ENCODE peak calls at places on chromosome 14, in eight cellular contexts. One of them, this sample, is unnamed.

GRCh38 chr14:31239673-31240072 is 32.1 kb upstream of the HECTD1 start:
- DNase-seq in H9: no peak
- DNase-seq in IMR-90: no peak
- DNase-seq in transverse colon: no peak
- DNase-seq in H1: no peak
- DNase-seq in CD8-positive, alpha-beta T cell: no peak
- DNase-seq in mesothelial cell of epicardium: no peak
- DNase-seq in left lung: peak; percentile 86
- DNase-seq in this sample: no peak

GRCh38 chr14:41047763-41048162 is 558.9 kb upstream of the LRFN5 start:
- DNase-seq in H1: no peak
- DNase-seq in CD8-positive, alpha-beta T cell: no peak
- DNase-seq in IMR-90: no peak
- DNase-seq in transverse colon: no peak
- DNase-seq in left lung: no peak
- DNase-seq in H9: no peak
- DNase-seq in mesothelial cell of epicardium: no peak
- DNase-seq in this sample: no peak

GRCh38 chr14:96104469-96105057 is 65.4 kb downstream of the C14orf132 start:
- DNase-seq in H1: no peak
- DNase-seq in left lung: peak; percentile 79
- DNase-seq in IMR-90: peak; percentile 100
- DNase-seq in transverse colon: peak; percentile 87
- DNase-seq in CD8-positive, alpha-beta T cell: no peak
- DNase-seq in H9: no peak
- DNase-seq in mesothelial cell of epicardium: no peak
- DNase-seq in this sample: no peak

GRCh38 chr14:70530417-70530816 is 4.4 kb downstream of the ADAM20 start:
- DNase-seq in IMR-90: no peak
- DNase-seq in transverse colon: no peak
- DNase-seq in mesothelial cell of epicardium: no peak
- DNase-seq in H1: no peak
- DNase-seq in left lung: no peak
- DNase-seq in CD8-positive, alpha-beta T cell: no peak
- DNase-seq in H9: no peak
- DNase-seq in this sample: no peak

GRCh38 chr14:98136019-98136418 is 1136.0 kb downstream of the BCL11B start:
- DNase-seq in CD8-positive, alpha-beta T cell: no peak
- DNase-seq in H1: no peak
- DNase-seq in mesothelial cell of epicardium: no peak
- DNase-seq in left lung: no peak
- DNase-seq in IMR-90: no peak
- DNase-seq in transverse colon: no peak
- DNase-seq in H9: no peak
- DNase-seq in this sample: no peak

GRCh38 chr14:74562515-74563232 is 49.4 kb downstream of the LTBP2 start:
- DNase-seq in CD8-positive, alpha-beta T cell: no peak
- DNase-seq in mesothelial cell of epicardium: no peak
- DNase-seq in IMR-90: peak; percentile 36
- DNase-seq in H9: peak; percentile 51
- DNase-seq in H1: no peak
- DNase-seq in left lung: no peak
- DNase-seq in transverse colon: no peak
- DNase-seq in this sample: no peak

GRCh38 chr14:54621686-54622085 is 54.8 kb downstream of the SAMD4A start:
- DNase-seq in mesothelial cell of epicardium: no peak
- DNase-seq in H9: no peak
- DNase-seq in CD8-positive, alpha-beta T cell: no peak
- DNase-seq in transverse colon: no peak
- DNase-seq in H1: no peak
- DNase-seq in left lung: no peak
- DNase-seq in IMR-90: peak; percentile 81
- DNase-seq in this sample: no peak

GRCh38 chr14:98593361-98593761 is 678.6 kb downstream of the BCL11B start:
- DNase-seq in H1: no peak
- DNase-seq in left lung: no peak
- DNase-seq in transverse colon: no peak
- DNase-seq in CD8-positive, alpha-beta T cell: no peak
- DNase-seq in mesothelial cell of epicardium: no peak
- DNase-seq in H9: no peak
- DNase-seq in IMR-90: no peak
- DNase-seq in this sample: no peak

GRCh38 chr14:32711103-32711680 is 227.5 kb upstream of the NPAS3 start:
- DNase-seq in CD8-positive, alpha-beta T cell: no peak
- DNase-seq in H1: no peak
- DNase-seq in transverse colon: no peak
- DNase-seq in H9: peak; percentile 25
- DNase-seq in mesothelial cell of epicardium: no peak
- DNase-seq in left lung: no peak
- DNase-seq in IMR-90: peak; percentile 14
- DNase-seq in this sample: no peak

GRCh38 chr14:68716698-68717097 is 76.2 kb downstream of the ZFP36L1 start:
- DNase-seq in mesothelial cell of epicardium: no peak
- DNase-seq in left lung: no peak
- DNase-seq in H1: no peak
- DNase-seq in H9: no peak
- DNase-seq in CD8-positive, alpha-beta T cell: no peak
- DNase-seq in transverse colon: peak; percentile 47
- DNase-seq in IMR-90: no peak
- DNase-seq in this sample: no peak
- TF ChIP-seq CTCF in mesothelial cell of epicardium: no peak
- TF ChIP-seq CTCF in left lung: no peak
- TF ChIP-seq CTCF in H1: no peak
- TF ChIP-seq CTCF in H9: peak; percentile 35
- TF ChIP-seq CTCF in CD8-positive, alpha-beta T cell: no peak
- TF ChIP-seq CTCF in transverse colon: peak; percentile 48
- TF ChIP-seq CTCF in IMR-90: no peak
- TF ChIP-seq CTCF in this sample: no peak

DNA sequence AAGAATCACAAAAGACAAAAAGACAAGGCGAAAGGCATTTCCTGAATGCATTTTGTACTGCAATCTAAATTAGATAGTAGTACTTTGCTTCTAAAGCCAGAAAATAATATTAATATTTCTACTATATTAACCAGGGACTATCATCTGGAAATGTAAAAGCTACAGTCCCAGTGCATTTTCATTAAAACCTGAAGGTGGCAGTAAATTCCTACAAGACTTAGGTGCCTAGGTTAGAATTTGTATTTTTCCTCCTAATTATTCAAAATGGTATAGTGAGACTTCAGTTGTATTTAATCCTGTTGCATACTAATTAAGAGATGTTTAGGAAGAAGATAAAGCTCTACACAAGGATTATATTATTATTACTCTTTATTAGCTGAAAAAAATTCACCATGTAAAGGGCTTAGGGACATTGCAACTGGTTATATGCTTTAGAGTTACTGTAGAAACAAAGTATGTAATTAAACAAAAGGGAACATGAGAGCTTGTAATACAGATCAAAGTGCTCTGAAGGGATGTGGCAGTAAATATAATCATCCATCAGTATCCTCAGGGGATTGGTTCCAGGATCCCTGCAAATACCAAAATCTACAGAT is 53.6 kb downstream of the BRMS1L start:
- DNase-seq in CD8-positive, alpha-beta T cell: no peak
- DNase-seq in IMR-90: peak; percentile 20
- DNase-seq in H9: no peak
- DNase-seq in left lung: no peak
- DNase-seq in transverse colon: no peak
- DNase-seq in mesothelial cell of epicardium: no peak
- DNase-seq in H1: no peak
- DNase-seq in this sample: no peak
- TF ChIP-seq CTCF in CD8-positive, alpha-beta T cell: peak; percentile 58
- TF ChIP-seq CTCF in IMR-90: peak; percentile 51
- TF ChIP-seq CTCF in H9: peak; percentile 69
- TF ChIP-seq CTCF in left lung: no peak
- TF ChIP-seq CTCF in transverse colon: no peak
- TF ChIP-seq CTCF in mesothelial cell of epicardium: no peak
- TF ChIP-seq CTCF in H1: peak; percentile 37
- TF ChIP-seq CTCF in this sample: peak; percentile 21

DNA sequence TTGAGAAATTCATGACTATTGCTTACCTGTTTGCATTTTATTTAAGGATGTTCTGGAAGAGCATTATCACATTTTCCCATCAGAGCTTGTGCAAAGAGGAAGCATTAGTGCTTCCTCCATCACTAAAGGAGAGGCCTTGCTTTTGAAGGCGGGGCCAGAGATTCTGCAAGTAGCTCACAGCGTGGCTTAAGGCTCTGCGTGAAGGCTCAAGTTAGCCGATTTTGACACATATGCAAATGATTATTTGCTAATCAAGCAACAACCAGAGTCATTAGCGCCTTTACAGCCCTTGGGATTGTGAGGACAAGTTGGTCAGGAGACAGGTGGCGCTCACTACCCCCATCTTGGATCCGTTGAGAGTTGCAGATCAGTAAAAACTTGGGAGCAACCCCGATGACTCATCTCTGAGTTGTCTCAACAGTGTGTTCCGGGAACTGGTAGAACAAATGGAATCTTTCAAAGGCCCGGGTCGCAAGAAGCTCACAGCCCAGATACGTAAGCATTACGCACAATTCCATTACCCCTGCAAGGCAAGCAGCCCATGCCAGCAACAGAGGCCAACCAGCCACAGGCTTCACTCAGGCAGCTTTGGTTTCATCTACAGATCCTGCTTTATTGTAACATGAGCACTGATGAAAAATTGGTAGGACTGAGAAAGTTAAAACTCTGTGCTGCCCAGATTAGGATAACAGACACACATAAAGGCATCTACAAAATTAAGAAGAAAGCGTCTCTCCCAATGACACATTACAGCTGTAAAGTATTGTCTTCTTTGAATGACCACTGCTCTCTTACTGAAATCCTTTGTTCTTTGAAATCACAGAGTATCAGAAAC is 34.9 kb upstream of the SPTSSA start:
- DNase-seq in IMR-90: peak; percentile 100
- DNase-seq in H1: peak; percentile 56
- DNase-seq in transverse colon: peak; percentile 74
- DNase-seq in mesothelial cell of epicardium: peak; percentile 49
- DNase-seq in left lung: no peak
- DNase-seq in CD8-positive, alpha-beta T cell: no peak
- DNase-seq in H9: peak; percentile 86
- DNase-seq in this sample: no peak
- TF ChIP-seq CTCF in IMR-90: peak; percentile 38
- TF ChIP-seq CTCF in H1: peak; percentile 33
- TF ChIP-seq CTCF in transverse colon: no peak
- TF ChIP-seq CTCF in mesothelial cell of epicardium: no peak
- TF ChIP-seq CTCF in left lung: no peak
- TF ChIP-seq CTCF in CD8-positive, alpha-beta T cell: no peak
- TF ChIP-seq CTCF in H9: peak; percentile 40
- TF ChIP-seq CTCF in this sample: no peak

GRCh38 chr14:91311284-91311662 is 66.8 kb upstream of the GPR68 start:
- DNase-seq in CD8-positive, alpha-beta T cell: peak; percentile 27
- DNase-seq in IMR-90: no peak
- DNase-seq in transverse colon: peak; percentile 55
- DNase-seq in mesothelial cell of epicardium: no peak
- DNase-seq in left lung: no peak
- DNase-seq in H9: no peak
- DNase-seq in H1: no peak
- DNase-seq in this sample: no peak
- TF ChIP-seq CTCF in CD8-positive, alpha-beta T cell: no peak
- TF ChIP-seq CTCF in IMR-90: no peak
- TF ChIP-seq CTCF in transverse colon: no peak
- TF ChIP-seq CTCF in mesothelial cell of epicardium: no peak
- TF ChIP-seq CTCF in left lung: no peak
- TF ChIP-seq CTCF in H9: no peak
- TF ChIP-seq CTCF in H1: no peak
- TF ChIP-seq CTCF in this sample: no peak

This sample was measured in natural killer cell.